ENCODE peak calls at places on chromosomes 16 and 17, in five cellular contexts. X is GM23338, W is endothelial cell of umbilical vein, P is K562, K is HCT116. G is an unnamed sample.

GRCh38 chr17:74842599-74843351 is 16.9 kb downstream of the GRIN2C start:
- DNase-seq in X (peak; percentile 89), K (peak; percentile 56), W (peak; percentile 82), P (peak; percentile 75), G (no peak)

GRCh38 chr16:28186752-28187151 is 25.0 kb downstream of the XPO6 start:
- DNase-seq in K (no peak), X (no peak), P (no peak), W (no peak), G (no peak)

GRCh38 chr17:1322014-1322428 is 42.6 kb downstream of the TRARG1 start:
- DNase-seq in K (no peak), X (no peak), W (no peak), P (peak; percentile 48), G (no peak)

GRCh38 chr17:41061969-41062368 is 2.1 kb upstream of the KRTAP2-3 start:
- DNase-seq in X (no peak), K (no peak), P (no peak), W (no peak), G (no peak)

GRCh38 chr16:75198135-75198600 is 8.8 kb downstream of the CTRB2 start:
- DNase-seq in W (no peak), K (no peak), X (no peak), P (no peak), G (no peak)

GRCh38 chr17:67372751-67373150 is 4.3 kb upstream of the PITPNC1 start:
- DNase-seq in K (no peak), W (no peak), P (no peak), X (no peak), G (no peak)

GRCh38 chr16:50526249-50526648 is 21.9 kb upstream of the NKD1 start:
- DNase-seq in P (no peak), X (no peak), K (no peak), W (no peak), G (no peak)

GRCh38 chr16:81946206-81946605 is 65.1 kb downstream of the SDR42E1 start:
- DNase-seq in K (no peak), W (no peak), X (no peak), P (no peak), G (no peak)

GRCh38 chr17:5703736-5704135 is 119.4 kb upstream of the NLRP1 start:
- DNase-seq in W (no peak), X (peak; percentile 1), K (no peak), P (no peak), G (no peak)

GRCh38 chr16:55701442-55702319 is 45.9 kb downstream of the SLC6A2 start:
- DNase-seq in P (peak; percentile 75), K (peak; percentile 46), X (peak; percentile 74), W (peak; percentile 49), G (no peak)

GRCh38 chr16:3266873-3267537 is 10.6 kb upstream of the MEFV start:
- DNase-seq in W (peak; percentile 48), X (peak; percentile 66), K (peak; percentile 29), P (no peak), G (no peak)

GRCh38 chr17:75091855-75092327 is 4.1 kb downstream of the SLC16A5 start:
- DNase-seq in K (no peak), P (peak; percentile 70), X (no peak), W (no peak), G (no peak)

GRCh38 chr17:35164716-35165115 is 17.1 kb downstream of the UNC45B start:
- DNase-seq in W (no peak), P (no peak), X (no peak), K (no peak), G (no peak)

GRCh38 chr16:81633680-81634379 is 145.3 kb upstream of the PLCG2 start:
- DNase-seq in X (no peak), K (no peak), P (peak; percentile 34), W (no peak), G (no peak)

GRCh38 chr17:40121191-40121885 is 433 bp upstream of the MSL1 start:
- DNase-seq in P (peak; percentile 66), K (no peak), W (peak; percentile 67), X (peak; percentile 56), G (no peak)

GRCh38 chr17:40022497-40022896 is 7.3 kb downstream of the CSF3 start:
- DNase-seq in W (no peak), K (no peak), X (no peak), P (no peak), G (no peak)

GRCh38 chr16:47920709-47921108 is 235.1 kb downstream of the ABCC12 start:
- DNase-seq in W (no peak), K (no peak), X (no peak), P (no peak), G (no peak)

GRCh38 chr17:65529761-65530157 is 31.7 kb downstream of the AXIN2 start:
- DNase-seq in X (peak; percentile 41), W (no peak), K (no peak), P (no peak), G (no peak)

GRCh38 chr16:27600386-27600785 is 50.4 kb downstream of the KATNIP start:
- DNase-seq in X (peak; percentile 51), P (no peak), W (no peak), K (no peak), G (no peak)

GRCh38 chr16:57941016-57941656 is 29.8 kb downstream of the CNGB1 start:
- DNase-seq in P (no peak), W (peak; percentile 14), K (no peak), X (no peak), G (no peak)

GRCh38 chr16:72198021-72198420 is 26.1 kb upstream of the PMFBP1 start:
- DNase-seq in K (no peak), X (no peak), W (peak; percentile 59), P (no peak), G (peak; percentile 18)

GRCh38 chr17:45904886-45905285 is 10.5 kb downstream of the MAPT start:
- DNase-seq in X (peak; percentile 29), P (no peak), K (no peak), W (no peak), G (no peak)

GRCh38 chr17:47847341-47848197 is 3.4 kb downstream of the SP6 start:
- DNase-seq in X (peak; percentile 86), W (no peak), P (no peak), K (no peak), G (no peak)

GRCh38 chr16:54345231-54345630 is 58.6 kb upstream of the IRX3 start:
- DNase-seq in P (no peak), K (no peak), X (no peak), W (no peak), G (no peak)

GRCh38 chr16:27220991-27221390 is 17.7 kb downstream of the KDM8 start:
- DNase-seq in X (no peak), P (no peak), K (no peak), W (no peak), G (no peak)

GRCh38 chr17:50097455-50097854 is 2.3 kb downstream of the PDK2 start:
- DNase-seq in W (no peak), P (no peak), X (no peak), K (no peak), G (no peak)

GRCh38 chr16:86668136-86668535 is 89.8 kb downstream of the FOXL1 start:
- DNase-seq in P (no peak), K (peak; percentile 71), W (peak; percentile 76), X (peak; percentile 62), G (no peak)

GRCh38 chr17:62906881-62907280 is 59.2 kb upstream of the TANC2 start:
- DNase-seq in P (no peak), K (no peak), W (no peak), X (no peak), G (no peak)
- TF ChIP-seq POLR2AphosphoS5 in P (no peak), K (no peak), W (no peak), X (no peak), G (no peak)

GRCh38 chr17:82601447-82602000 is 46.7 kb downstream of the WDR45B start:
- DNase-seq in P (no peak), K (no peak), W (no peak), X (no peak), G (no peak)
- H3K36me3 ChIP-seq in P (peaks cover 93% of the 10 kb centered on the region), K (peaks cover 59% of the 10 kb centered on the region), W (peaks cover 3% of the 10 kb centered on the region), X (peaks cover 31% of the 10 kb centered on the region), G (peaks cover 88% of the 10 kb centered on the region)

DNA sequence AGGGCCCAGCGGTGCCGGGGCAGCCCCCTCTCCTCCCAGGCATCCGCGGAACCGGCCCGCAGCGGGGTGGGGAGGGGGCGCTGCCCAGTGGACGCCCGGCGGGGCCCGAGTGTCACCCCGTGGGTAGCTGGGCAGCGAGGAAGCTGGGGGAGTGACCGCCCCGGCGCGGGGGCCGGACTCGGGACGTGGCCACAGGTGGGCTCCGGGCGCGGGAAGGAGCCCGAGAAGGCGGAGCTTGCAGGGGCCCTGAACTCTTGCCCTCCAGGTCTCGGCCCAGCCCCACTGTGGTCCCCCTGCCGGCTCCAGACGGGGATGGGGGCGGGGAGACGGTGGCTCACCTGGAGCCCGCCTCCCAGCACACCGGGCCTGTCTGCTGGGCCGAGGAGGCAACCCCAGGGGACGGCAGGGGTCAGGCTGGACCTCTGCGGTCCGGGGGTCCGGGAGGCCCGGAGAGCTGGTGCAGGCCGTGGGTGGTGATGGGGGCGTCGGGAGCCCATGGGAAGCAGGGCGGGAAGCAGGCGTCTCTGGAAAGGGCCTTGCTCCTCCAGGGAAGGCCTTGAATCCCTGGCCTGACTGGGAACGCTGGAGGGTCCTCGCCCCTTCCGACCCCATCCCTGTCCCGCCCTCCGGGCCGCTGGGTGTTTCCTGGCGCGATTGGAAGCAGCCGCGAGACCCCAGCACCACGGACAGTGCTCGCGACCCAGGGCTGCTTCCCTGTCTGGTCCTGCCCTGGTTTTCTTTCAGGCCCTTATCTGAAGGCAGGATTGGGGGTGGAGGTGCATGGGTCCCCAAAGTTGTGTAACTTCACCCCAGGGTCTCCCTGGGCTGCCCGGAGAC is 1.9 kb downstream of the MGAT5B start:
- DNase-seq in K (no peak), X (peak; percentile 77), W (no peak), P (peak; percentile 61), G (no peak)
- TF ChIP-seq EZH2 in K (no peak), X (no peak), W (no peak), P (no peak), G (no peak)

GRCh38 chr16:66364117-66364958 is 2.2 kb upstream of the CDH5 start:
- DNase-seq in K (no peak), W (peak; percentile 85), X (no peak), P (no peak), G (no peak)

GRCh38 chr16:66364959-66365306 is 1.6 kb upstream of the CDH5 start:
- DNase-seq in P (no peak), X (no peak), K (no peak), W (no peak), G (no peak)

GRCh38 chr16:66367968-66368891 is 1.7 kb downstream of the CDH5 start:
- DNase-seq in W (peak; percentile 72), P (no peak), K (no peak), X (peak; percentile 39), G (no peak)

GRCh38 chr16:66365588-66365987 is 903 bp upstream of the CDH5 start:
- DNase-seq in W (peak; percentile 80), K (no peak), P (no peak), X (no peak), G (no peak)

DNA sequence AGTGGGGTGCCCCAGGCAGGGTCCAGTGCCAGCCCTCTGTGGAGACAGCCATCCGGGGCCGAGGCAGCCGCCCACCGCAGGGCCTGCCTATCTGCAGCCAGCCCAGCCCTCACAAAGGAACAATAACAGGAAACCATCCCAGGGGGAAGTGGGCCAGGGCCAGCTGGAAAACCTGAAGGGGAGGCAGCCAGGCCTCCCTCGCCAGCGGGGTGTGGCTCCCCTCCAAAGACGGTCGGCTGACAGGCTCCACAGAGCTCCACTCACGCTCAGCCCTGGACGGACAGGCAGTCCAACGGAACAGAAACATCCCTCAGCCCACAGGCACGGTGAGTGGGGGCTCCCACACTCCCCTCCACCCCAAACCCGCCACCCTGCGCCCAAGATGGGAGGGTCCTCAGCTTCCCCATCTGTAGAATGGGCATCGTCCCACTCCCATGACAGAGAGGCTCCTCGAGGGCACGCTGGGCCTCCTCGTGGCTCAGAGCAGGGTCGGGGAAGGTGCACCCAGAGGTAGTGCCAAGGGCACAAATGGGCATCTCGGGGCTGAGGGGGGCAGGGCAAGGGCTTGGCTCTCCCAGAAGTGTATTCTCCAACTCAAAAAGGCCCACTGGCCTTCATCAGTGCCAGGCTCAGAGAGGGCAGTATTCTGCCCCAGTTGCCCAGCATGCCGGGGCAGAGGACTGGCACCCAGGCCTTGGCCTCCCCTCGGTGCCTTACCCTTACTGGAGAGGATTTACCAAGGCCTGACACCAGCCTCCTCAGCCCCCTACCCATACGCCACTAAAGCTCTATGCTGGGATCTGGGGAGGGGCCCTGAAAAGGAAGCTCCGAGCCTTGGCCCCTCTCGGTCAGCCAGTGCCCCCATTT is at the start of gene CDH5:
- DNase-seq in K (no peak), P (no peak), W (peak; percentile 90), X (no peak), G (no peak)
- TF ChIP-seq POLR2AphosphoS5 in K (no peak), P (no peak), W (peak; percentile 99), X (no peak), G (no peak)